ENCODE peak calls at places on chromosomes 16 and 17, in five cellular contexts. One of them, this sample, is unnamed.

GRCh38 chr16:76910931-76911330 is 280.1 kb upstream of the MON1B start:
- DNase-seq in colonic mucosa: no peak
- DNase-seq in GM18507: no peak
- DNase-seq in fibroblast of lung: peak; percentile 74
- DNase-seq in neuronal stem cell: no peak
- DNase-seq in this sample: no peak

GRCh38 chr16:49457196-49457595 is 83.6 kb downstream of the C16orf78 start:
- DNase-seq in colonic mucosa: peak; percentile 2
- DNase-seq in fibroblast of lung: no peak
- DNase-seq in neuronal stem cell: no peak
- DNase-seq in GM18507: no peak
- DNase-seq in this sample: no peak

GRCh38 chr17:35053204-35053603 is 10.3 kb downstream of the RFFL start:
- DNase-seq in neuronal stem cell: no peak
- DNase-seq in colonic mucosa: no peak
- DNase-seq in fibroblast of lung: peak; percentile 7
- DNase-seq in GM18507: no peak
- DNase-seq in this sample: no peak

GRCh38 chr17:82802141-82802540 is 37.7 kb downstream of the ZNF750 start:
- DNase-seq in fibroblast of lung: peak; percentile 68
- DNase-seq in GM18507: no peak
- DNase-seq in colonic mucosa: no peak
- DNase-seq in neuronal stem cell: no peak
- DNase-seq in this sample: peak; percentile 34

GRCh38 chr16:84357191-84357651 is 11.1 kb upstream of the ATP2C2 start:
- DNase-seq in neuronal stem cell: no peak
- DNase-seq in GM18507: no peak
- DNase-seq in fibroblast of lung: peak; percentile 73
- DNase-seq in colonic mucosa: no peak
- DNase-seq in this sample: no peak

GRCh38 chr17:78304549-78305037 is 55.3 kb downstream of the SOCS3 start:
- DNase-seq in neuronal stem cell: no peak
- DNase-seq in GM18507: no peak
- DNase-seq in colonic mucosa: no peak
- DNase-seq in fibroblast of lung: no peak
- DNase-seq in this sample: no peak

GRCh38 chr17:79792984-79793923 is 3.6 kb downstream of the CBX8 start:
- DNase-seq in GM18507: no peak
- DNase-seq in colonic mucosa: no peak
- DNase-seq in fibroblast of lung: peak; percentile 80
- DNase-seq in neuronal stem cell: no peak
- DNase-seq in this sample: peak; percentile 94

GRCh38 chr16:78130950-78131349 is 31.5 kb downstream of the WWOX start:
- DNase-seq in neuronal stem cell: no peak
- DNase-seq in fibroblast of lung: no peak
- DNase-seq in colonic mucosa: no peak
- DNase-seq in GM18507: no peak
- DNase-seq in this sample: no peak

GRCh38 chr16:4381072-4381934 is 9.7 kb downstream of the VASN start:
- DNase-seq in colonic mucosa: no peak
- DNase-seq in neuronal stem cell: no peak
- DNase-seq in GM18507: no peak
- DNase-seq in fibroblast of lung: no peak
- DNase-seq in this sample: no peak

GRCh38 chr17:80855196-80855967 is 136.3 kb upstream of the CHMP6 start:
- DNase-seq in fibroblast of lung: no peak
- DNase-seq in colonic mucosa: no peak
- DNase-seq in neuronal stem cell: no peak
- DNase-seq in GM18507: no peak
- DNase-seq in this sample: no peak

GRCh38 chr17:10046786-10047609 is 141.9 kb upstream of the RCVRN start:
- DNase-seq in colonic mucosa: no peak
- DNase-seq in fibroblast of lung: no peak
- DNase-seq in neuronal stem cell: no peak
- DNase-seq in GM18507: no peak
- DNase-seq in this sample: no peak

GRCh38 chr17:29369831-29370735 is 20.1 kb upstream of the TAOK1 start:
- DNase-seq in GM18507: peak; percentile 48
- DNase-seq in fibroblast of lung: peak; percentile 78
- DNase-seq in neuronal stem cell: peak; percentile 67
- DNase-seq in colonic mucosa: peak; percentile 65
- DNase-seq in this sample: peak; percentile 69

GRCh38 chr17:44253021-44253420 is 14.9 kb downstream of the SLC4A1 start:
- DNase-seq in fibroblast of lung: no peak
- DNase-seq in colonic mucosa: no peak
- DNase-seq in neuronal stem cell: no peak
- DNase-seq in GM18507: no peak
- DNase-seq in this sample: no peak

GRCh38 chr17:57619061-57619937 is 125.8 kb downstream of the CCDC182 start:
- DNase-seq in colonic mucosa: no peak
- DNase-seq in GM18507: no peak
- DNase-seq in neuronal stem cell: no peak
- DNase-seq in fibroblast of lung: peak; percentile 93
- DNase-seq in this sample: no peak

GRCh38 chr17:49574283-49574892 is 1.3 kb upstream of the NXPH3 start:
- DNase-seq in colonic mucosa: no peak
- DNase-seq in fibroblast of lung: no peak
- DNase-seq in GM18507: no peak
- DNase-seq in neuronal stem cell: no peak
- DNase-seq in this sample: no peak

GRCh38 chr17:50365165-50365564 is 7.8 kb downstream of the MRPL27 start:
- DNase-seq in GM18507: no peak
- DNase-seq in fibroblast of lung: no peak
- DNase-seq in colonic mucosa: no peak
- DNase-seq in neuronal stem cell: no peak
- DNase-seq in this sample: no peak

GRCh38 chr16:67562918-67563707 is 787 bp downstream of the CTCF start:
- DNase-seq in fibroblast of lung: peak; percentile 57
- DNase-seq in colonic mucosa: peak; percentile 60
- DNase-seq in GM18507: no peak
- DNase-seq in neuronal stem cell: peak; percentile 67
- DNase-seq in this sample: no peak

GRCh38 chr17:76736349-76737081 is 616 bp downstream of the SRSF2 start:
- DNase-seq in neuronal stem cell: peak; percentile 75
- DNase-seq in fibroblast of lung: peak; percentile 50
- DNase-seq in GM18507: no peak
- DNase-seq in colonic mucosa: peak; percentile 79
- DNase-seq in this sample: peak; percentile 66

GRCh38 chr16:73268311-73268997 is 220.5 kb upstream of the ZFHX3 start:
- DNase-seq in fibroblast of lung: peak; percentile 18
- DNase-seq in colonic mucosa: no peak
- DNase-seq in neuronal stem cell: peak; percentile 24
- DNase-seq in GM18507: no peak
- DNase-seq in this sample: peak; percentile 18

GRCh38 chr16:28237754-28238357 is 26.1 kb upstream of the XPO6 start:
- DNase-seq in fibroblast of lung: no peak
- DNase-seq in colonic mucosa: no peak
- DNase-seq in neuronal stem cell: no peak
- DNase-seq in GM18507: no peak
- DNase-seq in this sample: no peak

GRCh38 chr17:21352221-21352980 is 23.8 kb upstream of the KCNJ12 start:
- DNase-seq in neuronal stem cell: no peak
- DNase-seq in colonic mucosa: no peak
- DNase-seq in GM18507: no peak
- DNase-seq in fibroblast of lung: no peak
- DNase-seq in this sample: no peak

This sample was measured in hepatic stellate cell.